ENCODE peak calls at places on chromosome 10, in nine cellular contexts. W is D341Med; M is NAMALWA; G is activated CD4-positive, alpha-beta memory T cell treated with anti-CD3 and anti-CD28 coated beads, Interleukin-2, amount 10 ng/mL, durations not matched to agents 7 days and 5 days; S is adrenal gland; V is ELR; U is NCI-H1105 treated with DMSO at 0.1 percent for 48 hours; L is activated T-cell treated with anti-CD3 and anti-CD28 coated beads, Interleukin-2, amount 50 U/mL, for 1 hour; F is nephron progenitor cell. N is an unnamed sample.

GRCh38 chr10:16384064-16384463 is 52.7 kb upstream of the PTER start:
- DNase-seq in W (peak), M (no peak), G (no peak), S (no peak), V (no peak), U (no peak), L (no peak), F (peak), N (no peak)

GRCh38 chr10:90658791-90659190 is 199.0 kb downstream of the HTR7 start:
- DNase-seq in W (no peak), M (no peak), G (no peak), S (no peak), V (peak), U (no peak), L (no peak), F (no peak), N (no peak)

GRCh38 chr10:96720422-96721206 is at the start of gene PIK3AP1:
- DNase-seq in W (peak), M (peak), G (peak), S (peak), V (peak), U (peak), L (peak), F (peak), N (peak)

GRCh38 chr10:79048639-79049550 is 19.9 kb upstream of the ZMIZ1 start:
- DNase-seq in W (no peak), M (no peak), G (no peak), S (no peak), V (no peak), U (no peak), L (no peak), F (no peak), N (no peak)

GRCh38 chr10:8233832-8234259 is 179.4 kb downstream of the GATA3 start:
- DNase-seq in W (no peak), M (no peak), G (no peak), S (no peak), V (no peak), U (no peak), L (no peak), F (no peak), N (no peak)

GRCh38 chr10:74419491-74420466 is 268.8 kb downstream of the ADK start:
- DNase-seq in W (peak), M (peak), G (peak), S (peak), V (peak), U (peak), L (peak), F (no peak), N (peak)

GRCh38 chr10:113475381-113475807 is 77.5 kb upstream of the HABP2 start:
- DNase-seq in W (no peak), M (no peak), G (no peak), S (no peak), V (peak), U (no peak), L (no peak), F (no peak), N (no peak)

GRCh38 chr10:32225976-32226375 is 121.0 kb downstream of the EPC1 start:
- DNase-seq in W (no peak), M (no peak), G (no peak), S (no peak), V (no peak), U (no peak), L (no peak), F (no peak), N (no peak)

GRCh38 chr10:8392216-8392615 is 337.7 kb downstream of the GATA3 start:
- DNase-seq in W (no peak), M (no peak), G (no peak), S (no peak), V (peak), U (no peak), L (no peak), F (no peak), N (no peak)

N was measured in RPMI8226.